ENCODE peak calls at places on chromosomes 3 and 15, in six cellular contexts. R, C, J, P, O and U are unnamed samples.

GRCh38 chr15:77541421-77542181 is 91.1 kb downstream of the LINGO1 start:
- DNase-seq in C (no peak), J (no peak), R (peak), O (peak), P (no peak), U (no peak)

GRCh38 chr3:37492977-37493471 is 318.6 kb upstream of the LRRFIP2 start:
- DNase-seq in P (no peak), C (no peak), R (no peak), O (no peak), J (no peak), U (no peak)

GRCh38 chr15:67149859-67150824 is 84.7 kb downstream of the SMAD3 start:
- DNase-seq in C (no peak), R (no peak), J (peak), O (peak), P (peak), U (no peak)

GRCh38 chr15:40092416-40093223 is 16.1 kb downstream of the BMF start:
- DNase-seq in R (peak), O (no peak), P (peak), C (no peak), J (no peak), U (no peak)

GRCh38 chr15:89740137-89740536 is 10.9 kb downstream of the MESP1 start:
- DNase-seq in P (peak), R (no peak), O (peak), C (no peak), J (peak), U (peak)

GRCh38 chr3:24520101-24520495 is 25.4 kb upstream of the THRB start:
- DNase-seq in R (no peak), P (no peak), J (no peak), O (no peak), C (no peak), U (no peak)

GRCh38 chr3:49747792-49748480 is 24.2 kb upstream of the GMPPB start:
- DNase-seq in C (no peak), J (no peak), R (no peak), P (no peak), O (no peak), U (no peak)

GRCh38 chr3:143150979-143151726 is 31.6 kb downstream of the CHST2 start:
- DNase-seq in J (no peak), O (no peak), P (no peak), R (no peak), C (no peak), U (no peak)

GRCh38 chr15:85755942-85756341 is 38.8 kb downstream of the KLHL25 start:
- DNase-seq in P (peak), O (no peak), J (no peak), C (peak), R (peak), U (no peak)

GRCh38 chr3:52787246-52787645 is 7.3 kb upstream of the ITIH3 start:
- DNase-seq in P (no peak), J (no peak), R (peak), C (no peak), O (no peak), U (no peak)

GRCh38 chr3:110575702-110576101 is 495.9 kb upstream of the NECTIN3 start:
- DNase-seq in J (no peak), O (peak), C (no peak), P (no peak), R (no peak), U (no peak)

GRCh38 chr15:28933710-28934445 is 48.1 kb downstream of the APBA2 start:
- DNase-seq in O (no peak), J (no peak), P (no peak), C (no peak), R (peak), U (no peak)

GRCh38 chr3:148600902-148601765 is 96.6 kb upstream of the AGTR1 start:
- DNase-seq in C (no peak), O (no peak), R (no peak), P (peak), J (no peak), U (no peak)

GRCh38 chr3:132464066-132464465 is 46.8 kb downstream of the DNAJC13 start:
- DNase-seq in P (no peak), O (no peak), C (no peak), R (no peak), J (no peak), U (no peak)

GRCh38 chr15:40333922-40334492 is 6.7 kb downstream of the CCDC9B start:
- DNase-seq in O (no peak), P (peak), C (no peak), R (peak), J (no peak), U (no peak)

GRCh38 chr15:78599189-78599588 is 21.6 kb downstream of the CHRNA3 start:
- DNase-seq in R (no peak), O (peak), C (no peak), J (no peak), P (no peak), U (no peak)

GRCh38 chr3:78497692-78498091 is 1270.1 kb downstream of the ROBO1 start:
- DNase-seq in J (no peak), P (no peak), O (no peak), R (no peak), C (no peak), U (no peak)
- TF ChIP-seq POLR2AphosphoS5 in J (no peak), P (no peak), O (no peak), R (no peak), C (no peak), U (no peak)

GRCh38 chr3:183826448-183826847 is 1.1 kb upstream of the MAP6D1 start:
- DNase-seq in R (peak), C (no peak), J (no peak), O (no peak), P (no peak), U (no peak)

GRCh38 chr3:183826854-183827253 is 1.5 kb upstream of the MAP6D1 start:
- DNase-seq in O (peak), J (no peak), C (no peak), P (no peak), R (peak), U (no peak)

GRCh38 chr3:183823963-183824362 is 1.4 kb downstream of the MAP6D1 start:
- DNase-seq in J (no peak), C (no peak), R (no peak), P (no peak), O (peak), U (no peak)

GRCh38 chr3:183824761-183825379 is 507 bp downstream of the MAP6D1 start:
- DNase-seq in O (peak), R (peak), J (no peak), C (no peak), P (no peak), U (peak)

DNA sequence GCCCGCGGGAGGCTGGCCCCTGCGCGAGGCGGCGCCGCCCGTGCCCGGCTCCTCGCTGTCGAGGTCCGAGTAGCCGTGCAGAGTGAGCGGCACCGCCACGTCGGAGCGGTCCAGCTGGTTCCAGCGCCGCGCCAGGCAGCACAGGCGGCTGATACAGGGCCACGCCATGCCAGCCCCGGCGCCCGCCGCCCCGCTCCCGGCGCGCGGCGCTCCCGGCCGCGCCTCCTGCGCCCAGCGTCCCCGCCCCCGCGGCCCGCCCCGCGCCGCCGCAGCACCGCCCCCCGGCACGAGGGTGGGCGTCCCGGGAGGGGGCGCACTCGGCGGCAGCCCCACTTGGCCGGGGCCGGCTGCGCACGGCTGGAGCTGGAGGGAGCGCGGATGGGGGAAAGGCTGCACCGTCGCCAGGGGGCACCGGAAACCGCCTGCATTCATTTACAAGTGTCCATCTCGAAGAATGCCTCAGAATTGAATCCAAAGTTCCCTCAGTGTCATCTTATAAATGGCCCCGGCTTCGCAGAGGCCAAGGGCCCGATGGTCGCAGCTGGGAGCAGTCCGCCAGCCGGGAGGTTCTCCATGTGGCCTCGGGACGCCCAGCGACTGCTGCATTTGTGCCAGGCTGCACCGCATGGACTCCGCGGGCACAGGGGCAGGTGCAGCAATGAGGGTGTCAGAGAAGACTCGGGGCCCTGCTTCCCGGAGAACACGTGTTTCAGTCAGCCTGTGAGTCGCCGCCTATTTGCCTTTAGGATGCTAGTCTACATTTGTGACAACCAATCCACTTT is at the start of gene MAP6D1:
- DNase-seq in O (peak), R (peak), J (no peak), C (no peak), P (peak), U (peak)
- TF ChIP-seq POLR2AphosphoS5 in O (peak), R (peak), J (no peak), C (no peak), P (no peak), U (no peak)

GRCh38 chr3:157091096-157091833 is 68.7 kb downstream of the CCNL1 start:
- DNase-seq in C (no peak), J (no peak), O (no peak), R (peak), P (no peak), U (no peak)

GRCh38 chr3:157088133-157088488 is 71.8 kb downstream of the CCNL1 start:
- DNase-seq in P (peak), J (no peak), O (no peak), C (no peak), R (no peak), U (no peak)

GRCh38 chr3:157088506-157089454 is 71.2 kb downstream of the CCNL1 start:
- DNase-seq in P (peak), J (peak), R (peak), C (peak), O (peak), U (peak)

GRCh38 chr3:157087398-157088132 is 72.4 kb downstream of the CCNL1 start:
- DNase-seq in P (no peak), O (no peak), J (no peak), C (no peak), R (no peak), U (no peak)

DNA sequence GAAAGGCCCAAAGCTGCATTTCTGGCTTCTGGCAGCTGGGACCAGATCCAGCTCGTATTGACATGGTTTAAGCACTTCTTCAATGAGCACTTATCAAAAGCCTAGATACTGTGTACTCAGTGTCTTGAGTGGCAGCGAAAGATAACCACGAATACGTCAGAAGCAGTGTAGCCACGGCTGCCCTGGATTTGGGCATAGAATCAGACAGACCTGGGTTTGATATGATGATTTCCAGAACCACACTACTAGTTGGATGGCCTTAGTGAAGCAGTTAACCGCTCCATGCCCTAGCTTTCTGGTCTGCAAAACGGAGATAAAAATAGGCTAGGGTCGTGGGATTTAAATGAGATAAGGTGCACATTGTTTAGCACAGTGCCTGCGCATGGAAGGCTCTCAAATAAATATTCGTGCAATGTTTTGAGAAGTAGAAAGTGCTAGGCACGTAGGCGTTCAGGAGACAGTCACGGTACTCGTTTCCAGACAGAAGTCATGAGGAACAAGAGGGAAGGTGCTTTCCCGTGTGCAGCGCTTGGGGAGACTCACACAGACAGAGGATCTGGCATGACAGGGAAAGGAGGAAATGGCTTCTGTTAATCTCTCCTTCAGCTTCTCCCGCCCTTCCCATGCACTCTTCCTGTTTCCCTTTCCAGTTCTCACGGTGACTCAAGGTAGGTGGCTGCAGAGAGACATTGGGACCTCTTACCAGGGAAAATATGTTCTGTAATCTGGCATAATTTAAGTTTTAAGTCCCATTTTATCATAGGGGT is 70.3 kb downstream of the CCNL1 start:
- DNase-seq in R (no peak), J (peak), O (peak), P (peak), C (no peak), U (no peak)
- TF ChIP-seq POLR2AphosphoS5 in R (no peak), J (no peak), O (no peak), P (no peak), C (no peak), U (no peak)

GRCh38 chr3:15750879-15751278 is 46.9 kb downstream of the ANKRD28 start:
- DNase-seq in J (no peak), O (no peak), C (no peak), P (no peak), R (no peak), U (no peak)

GRCh38 chr3:15755181-15755580 is 42.6 kb downstream of the ANKRD28 start:
- DNase-seq in C (no peak), R (no peak), O (no peak), P (no peak), J (no peak), U (no peak)

GRCh38 chr3:15753056-15753710 is 44.6 kb downstream of the ANKRD28 start:
- DNase-seq in P (no peak), J (no peak), O (no peak), R (no peak), C (no peak), U (no peak)

GRCh38 chr3:15754047-15754446 is 43.7 kb downstream of the ANKRD28 start:
- DNase-seq in O (no peak), R (no peak), C (no peak), J (no peak), P (no peak), U (no peak)

DNA sequence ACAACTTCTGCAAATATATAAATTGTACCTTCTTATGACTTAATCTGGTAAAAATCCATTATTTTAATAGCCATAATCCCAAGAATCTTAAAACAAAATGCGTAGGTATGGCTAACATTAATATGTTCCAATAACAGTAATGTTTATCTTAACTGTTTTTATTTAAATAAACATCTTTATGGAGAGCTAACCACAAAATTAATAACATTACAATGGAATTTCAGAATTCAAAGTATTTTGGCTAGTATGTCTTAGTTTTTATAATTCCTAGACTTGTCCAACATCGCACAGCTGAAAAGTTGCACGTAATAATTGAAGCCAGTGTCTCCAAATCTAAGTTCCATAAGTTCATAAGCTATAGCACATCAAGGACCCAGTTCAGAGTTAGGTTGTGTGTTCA is 47.6 kb downstream of the ANKRD28 start:
- DNase-seq in O (no peak), R (no peak), C (no peak), P (no peak), J (no peak), U (no peak)
- TF ChIP-seq POLR2AphosphoS5 in O (no peak), R (no peak), C (no peak), P (no peak), J (no peak), U (no peak)

GRCh38 chr3:71131385-71131871 is 452.1 kb downstream of the FOXP1 start:
- DNase-seq in O (no peak), P (no peak), C (no peak), R (no peak), J (no peak), U (no peak)
- TF ChIP-seq POLR2AphosphoS5 in O (no peak), P (no peak), C (no peak), R (no peak), J (no peak), U (no peak)

DNA sequence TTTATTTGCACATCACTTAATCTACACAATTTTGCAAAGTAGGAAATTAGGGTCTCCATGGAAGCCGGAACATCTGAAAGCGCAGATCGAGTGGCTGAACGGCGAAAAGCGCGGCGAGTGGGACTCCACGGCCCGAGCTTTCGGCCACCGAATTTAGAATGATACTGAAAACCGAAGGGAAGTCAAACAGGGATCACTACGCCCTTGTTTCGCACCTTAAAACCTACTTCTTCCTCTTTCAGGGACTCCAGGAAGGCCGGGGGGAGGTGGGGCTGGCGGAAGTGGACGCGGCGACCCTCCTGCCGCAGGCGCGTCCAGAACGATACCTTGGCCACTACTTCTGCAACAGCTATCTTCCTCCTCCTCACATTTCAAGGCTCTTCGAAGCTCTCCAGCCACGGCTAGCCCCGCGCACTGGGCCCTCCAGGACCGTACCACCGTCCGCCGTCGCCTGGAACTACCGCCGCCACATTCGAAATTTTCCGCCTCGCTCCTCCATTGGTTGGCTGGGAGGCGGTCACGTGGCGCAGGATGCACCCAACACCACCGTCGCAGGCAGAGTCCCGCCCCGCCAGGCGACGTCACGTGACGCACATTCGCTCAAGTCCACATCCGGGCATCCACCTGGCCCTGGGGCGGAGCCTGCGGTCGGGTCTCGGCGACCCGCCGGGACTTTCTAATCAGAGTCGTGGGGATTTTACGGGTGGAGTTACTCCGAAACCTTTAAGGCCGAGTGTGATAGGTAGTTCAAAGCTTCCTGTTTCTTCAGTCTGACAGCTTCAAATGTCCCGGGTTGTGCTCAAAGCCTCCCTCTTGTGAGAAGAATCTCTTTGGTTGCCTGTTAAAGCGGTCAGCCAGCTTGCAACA is at the start of gene SGO1:
- DNase-seq in J (peak), P (peak), C (peak), R (peak), O (peak), U (peak)
- TF ChIP-seq POLR2AphosphoS5 in J (peak), P (peak), C (peak), R (peak), O (peak), U (peak)

DNA sequence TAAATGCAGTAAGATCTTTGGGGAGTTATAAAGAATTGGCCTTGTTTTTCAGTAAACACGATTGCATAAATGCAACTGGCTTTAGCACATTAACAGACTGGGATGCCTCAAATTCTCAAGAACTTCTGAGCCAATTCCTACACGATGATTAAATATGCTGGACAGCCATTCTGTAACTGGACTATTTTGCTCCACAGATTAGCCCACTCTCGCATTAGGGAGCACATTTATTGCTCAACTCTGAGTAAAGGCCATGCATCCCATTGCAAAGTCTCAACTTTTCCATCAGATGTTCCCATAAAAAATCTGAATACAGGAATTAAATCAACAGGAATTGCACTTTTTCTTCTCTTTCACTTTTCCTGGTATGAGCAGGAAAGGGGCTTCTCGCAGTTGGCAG is 66.7 kb upstream of the PRICKLE2 start:
- DNase-seq in J (no peak), O (no peak), R (no peak), P (no peak), C (no peak), U (no peak)
- TF ChIP-seq POLR2AphosphoS5 in J (no peak), O (no peak), R (no peak), P (peak), C (peak), U (no peak)